ENCODE peak calls at places on chromosomes 5 and 9, in seven cellular contexts. X, Q, V, S, M, R and B are unnamed samples. For H3K9me3 and H3K4me1, the result is how much of the 10 kb centered on the place peaks cover.

GRCh38 chr5:6201626-6202025 is 176.7 kb downstream of the MED10 start:
- DNase-seq in S (no peak), M (no peak), X (peak), R (no peak), V (no peak), Q (no peak), B (no peak)

GRCh38 chr9:88706193-88707112 is 171.5 kb downstream of the NXNL2 start:
- DNase-seq in V (peak), Q (peak), S (no peak), M (no peak), X (peak), R (no peak), B (peak)

GRCh38 chr9:68530618-68531017 is 10.1 kb downstream of the TMEM252 start:
- DNase-seq in X (no peak), S (no peak), V (peak), Q (peak), R (peak), M (no peak), B (no peak)

GRCh38 chr9:133516256-133516960 is 8.4 kb downstream of the MYMK start:
- DNase-seq in V (no peak), M (no peak), Q (no peak), R (no peak), X (no peak), S (no peak), B (no peak)

GRCh38 chr5:41921874-41922273 is 3.2 kb upstream of the FBXO4 start:
- DNase-seq in V (no peak), R (peak), S (peak), X (peak), Q (no peak), M (no peak), B (peak)

GRCh38 chr5:74433255-74434123 is 207.0 kb downstream of the ENC1 start:
- DNase-seq in R (peak), Q (no peak), M (no peak), V (no peak), X (peak), S (peak), B (peak)

GRCh38 chr9:3525088-3525835 is 539 bp downstream of the RFX3 start:
- DNase-seq in S (peak), V (peak), R (peak), M (no peak), X (no peak), Q (no peak), B (no peak)

GRCh38 chr5:50716134-50716533 is 49.7 kb downstream of the PARP8 start:
- DNase-seq in R (no peak), M (no peak), V (no peak), X (no peak), Q (no peak), S (no peak), B (no peak)

GRCh38 chr5:145562931-145563330 is 272.2 kb downstream of the PRELID2 start:
- DNase-seq in S (no peak), R (peak), V (no peak), M (no peak), X (peak), Q (no peak), B (peak)

GRCh38 chr9:36450110-36450732 is 50.2 kb upstream of the RNF38 start:
- DNase-seq in X (peak), V (peak), S (peak), R (peak), Q (peak), M (peak), B (no peak)

GRCh38 chr5:142806769-142807377 is 36.7 kb downstream of the ARHGAP26 start:
- DNase-seq in S (no peak), R (no peak), X (no peak), M (no peak), V (no peak), Q (peak), B (peak)

GRCh38 chr5:3285621-3286020 is 310.0 kb upstream of the IRX1 start:
- DNase-seq in X (no peak), M (no peak), S (no peak), Q (no peak), R (no peak), V (no peak), B (no peak)
- H3K9me3 ChIP-seq in X (under half), M (under half), S (under half), Q (under half), R (half or more), V (under half), B (under half)

DNA sequence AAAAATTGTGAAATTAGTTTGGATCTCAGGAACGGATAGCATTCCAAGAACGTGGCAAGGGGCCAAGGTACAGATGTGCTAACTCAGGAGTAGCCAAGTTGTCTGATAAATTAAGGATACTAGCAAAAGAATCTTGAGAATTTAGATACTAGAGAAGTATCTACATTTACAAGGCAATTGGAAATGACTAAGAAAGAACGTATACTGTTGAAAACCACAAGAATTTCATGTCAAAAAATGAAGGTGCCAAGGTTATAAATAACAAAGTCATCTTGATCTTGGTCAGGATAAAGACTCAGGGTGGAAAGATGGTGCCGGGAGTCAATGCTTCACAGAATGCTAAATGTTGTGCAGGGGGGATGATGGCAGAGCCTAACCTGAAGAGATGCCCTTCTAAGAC is 19.2 kb downstream of the CAPSL start:
- DNase-seq in S (no peak), Q (no peak), X (peak), R (no peak), M (no peak), V (peak), B (peak)
- H3K4me1 ChIP-seq in S (under half), Q (under half), X (under half), R (under half), M (under half), V (under half), B (under half)

DNA sequence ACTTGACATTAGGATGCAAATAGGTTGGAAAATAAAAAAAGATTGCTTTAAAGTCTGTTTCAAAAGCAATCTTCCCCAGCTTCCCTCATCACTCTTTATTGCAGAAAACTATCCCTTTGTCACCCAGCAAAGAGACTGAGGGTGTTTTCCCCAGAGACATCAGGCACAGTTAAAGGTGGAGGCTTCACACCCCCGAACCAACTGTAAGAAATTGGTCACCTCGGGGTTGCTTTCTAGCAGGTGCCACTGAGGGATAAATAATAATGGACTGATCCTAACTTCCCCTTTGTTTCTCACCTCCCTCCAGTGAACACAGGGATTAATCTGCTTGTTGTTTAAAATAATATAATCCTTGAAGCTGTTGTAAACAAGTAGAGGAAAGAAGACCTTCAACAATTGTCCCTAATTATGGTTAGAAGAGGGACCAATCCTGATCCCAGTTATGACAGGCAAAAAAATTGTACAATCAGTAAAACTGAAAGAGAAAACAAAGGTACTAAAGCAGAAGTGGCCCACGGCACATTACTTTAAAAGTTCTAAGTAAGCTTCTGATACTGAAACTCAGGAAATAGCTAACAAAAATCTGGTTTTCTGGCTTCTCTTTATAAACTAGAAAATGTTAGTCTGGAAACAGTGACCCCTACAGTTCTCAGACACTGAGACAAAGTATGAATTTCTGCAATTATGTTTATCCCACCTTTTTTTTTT is 6.6 kb upstream of the PCSK1 start:
- DNase-seq in M (no peak), R (no peak), S (peak), V (no peak), X (no peak), Q (no peak), B (no peak)
- TF ChIP-seq EZH2 in M (no peak), R (no peak), S (no peak), V (no peak), X (no peak), Q (no peak), B (no peak)

GRCh38 chr5:180216646-180217171 is 7.7 kb upstream of the RASGEF1C start:
- DNase-seq in Q (no peak), X (no peak), M (no peak), V (no peak), R (no peak), S (no peak), B (no peak)

GRCh38 chr5:180217797-180218196 is 8.8 kb upstream of the RASGEF1C start:
- DNase-seq in M (no peak), X (no peak), S (no peak), V (no peak), R (no peak), Q (no peak), B (no peak)

GRCh38 chr5:180222056-180222455 is 13.0 kb upstream of the RASGEF1C start:
- DNase-seq in Q (no peak), S (no peak), X (no peak), V (no peak), M (no peak), R (no peak), B (no peak)
- H3K9me3 ChIP-seq in Q (under half), S (under half), X (under half), V (under half), M (under half), R (under half), B (under half)

GRCh38 chr5:149406203-149406978 is 27.3 kb upstream of the IL17B start:
- DNase-seq in R (peak), V (no peak), S (no peak), M (no peak), X (peak), Q (no peak), B (peak)
- H3K4me1 ChIP-seq in R (under half), V (under half), S (under half), M (under half), X (under half), Q (half or more), B (half or more)

DNA sequence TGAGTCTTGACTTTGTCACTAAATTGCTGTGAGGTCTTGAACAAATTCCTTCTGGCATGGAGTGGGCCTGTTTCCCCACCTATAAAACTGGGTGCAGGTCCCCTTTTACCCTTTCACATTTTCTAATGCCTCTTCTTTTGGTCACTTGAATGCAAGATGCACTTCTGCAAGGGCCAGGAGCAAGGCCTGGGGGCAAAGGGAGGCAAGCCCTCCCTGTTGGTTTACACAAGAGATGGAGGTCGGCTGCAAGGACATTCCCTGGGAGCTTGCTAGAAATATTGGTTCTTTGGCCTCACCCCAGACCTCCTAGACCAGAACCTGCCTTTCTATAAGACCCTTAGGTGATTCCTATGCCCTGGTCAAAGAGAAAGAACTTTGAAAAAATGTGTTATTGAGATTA is 5.8 kb downstream of the FOXE1 start:
- DNase-seq in Q (no peak), V (no peak), S (no peak), R (no peak), X (no peak), M (no peak), B (no peak)
- TF ChIP-seq EZH2 in Q (no peak), V (no peak), S (no peak), R (no peak), X (no peak), M (no peak), B (no peak)

DNA sequence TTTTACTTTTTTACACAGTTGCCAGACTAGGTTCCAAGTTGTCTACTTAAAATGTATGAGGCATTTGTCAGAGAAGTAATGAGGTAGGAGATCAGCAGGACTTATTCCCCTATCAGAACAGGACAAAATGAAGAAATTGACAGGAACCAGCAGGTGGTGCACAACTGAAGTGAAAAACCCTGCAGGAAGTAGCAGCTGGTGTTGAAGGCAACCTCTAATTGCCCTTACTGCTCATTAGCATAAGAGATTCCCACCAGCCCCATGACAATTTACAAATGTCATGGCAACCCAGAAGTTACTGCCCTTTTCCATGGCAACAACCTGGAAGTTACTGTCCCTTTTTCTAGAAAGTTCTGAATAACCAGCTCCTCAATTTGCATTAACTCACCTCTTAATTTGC is 5.4 kb downstream of the PCDHB15 start:
- DNase-seq in Q (no peak), S (no peak), X (no peak), R (peak), V (no peak), M (no peak), B (no peak)
- H3K9me3 ChIP-seq in Q (half or more), S (under half), X (under half), R (half or more), V (half or more), M (under half), B (under half)